ENCODE peak calls at places on chromosomes 2 and 18, in eight cellular contexts. J is endothelial cell of umbilical vein, K is Karpas-422, M is GM23248, N is tibial artery, T is colonic mucosa, U is left ventricle myocardium inferior, R is adipocyte. Z is an unnamed sample. For H3K4me1, the result is how much of the 10 kb centered on the place peaks cover.

GRCh38 chr2:9554841-9555337 is 741 bp downstream of the ADAM17 start:
- DNase-seq in J (peak), K (peak), M (peak), N (no peak), T (peak), U (no peak), R (peak), Z (no peak)

GRCh38 chr2:239548965-239549595 is 148.3 kb upstream of the HDAC4 start:
- DNase-seq in J (no peak), K (no peak), M (no peak), N (peak), T (no peak), U (no peak), R (no peak), Z (peak)

GRCh38 chr2:42971947-42972736 is 179.8 kb upstream of the HAAO start:
- DNase-seq in J (no peak), K (no peak), M (peak), N (no peak), T (no peak), U (no peak), R (no peak), Z (peak)

GRCh38 chr2:132503621-132504200 is 87.1 kb downstream of the GPR39 start:
- DNase-seq in J (no peak), K (no peak), M (peak), N (no peak), T (no peak), U (no peak), R (peak), Z (no peak)

GRCh38 chr2:31528823-31529222 is 51.9 kb downstream of the SRD5A2 start:
- DNase-seq in J (no peak), K (no peak), M (no peak), N (no peak), T (no peak), U (no peak), R (no peak), Z (no peak)

GRCh38 chr2:151374426-151374825 is 17.0 kb downstream of the TNFAIP6 start:
- DNase-seq in J (peak), K (no peak), M (peak), N (no peak), T (no peak), U (no peak), R (peak), Z (no peak)

GRCh38 chr2:21395366-21395765 is 271.6 kb downstream of the TDRD15 start:
- DNase-seq in J (no peak), K (peak), M (no peak), N (no peak), T (no peak), U (no peak), R (no peak), Z (no peak)

GRCh38 chr2:73103018-73103542 is 9.7 kb downstream of the RAB11FIP5 start:
- DNase-seq in J (peak), K (no peak), M (no peak), N (no peak), T (peak), U (no peak), R (no peak), Z (no peak)

GRCh38 chr2:217168396-217168795 is 308.5 kb upstream of the TNP1 start:
- DNase-seq in J (no peak), K (no peak), M (no peak), N (no peak), T (no peak), U (no peak), R (no peak), Z (no peak)

GRCh38 chr2:121382744-121383143 is 97.7 kb upstream of the TFCP2L1 start:
- DNase-seq in J (no peak), K (no peak), M (no peak), N (no peak), T (no peak), U (no peak), R (no peak), Z (no peak)

GRCh38 chr2:44549099-44549471 is 187.3 kb downstream of the CAMKMT start:
- DNase-seq in J (peak), K (no peak), M (peak), N (no peak), T (no peak), U (no peak), R (peak), Z (no peak)

GRCh38 chr18:57915848-57916596 is 112.9 kb upstream of the ATP8B1 start:
- DNase-seq in J (no peak), K (no peak), M (no peak), N (no peak), T (peak), U (no peak), R (no peak), Z (no peak)

GRCh38 chr2:96875498-96876035 is 5.7 kb upstream of the SEMA4C start:
- DNase-seq in J (no peak), K (no peak), M (no peak), N (no peak), T (no peak), U (no peak), R (no peak), Z (no peak)

GRCh38 chr2:174629514-174629913 is 31.9 kb upstream of the WIPF1 start:
- DNase-seq in J (no peak), K (no peak), M (no peak), N (no peak), T (no peak), U (no peak), R (no peak), Z (no peak)

GRCh38 chr2:59734743-59735142 is 818.7 kb downstream of the BCL11A start:
- DNase-seq in J (no peak), K (no peak), M (no peak), N (no peak), T (no peak), U (no peak), R (no peak), Z (no peak)

GRCh38 chr2:206851511-206851910 is 86.1 kb downstream of the FASTKD2 start:
- DNase-seq in J (no peak), K (no peak), M (no peak), N (no peak), T (no peak), U (no peak), R (no peak), Z (no peak)

GRCh38 chr2:223918671-223919134 is 26.4 kb downstream of the WDFY1 start:
- DNase-seq in J (peak), K (no peak), M (no peak), N (no peak), T (no peak), U (no peak), R (no peak), Z (no peak)

GRCh38 chr2:26454561-26455001 is 23.3 kb downstream of the OTOF start:
- DNase-seq in J (no peak), K (no peak), M (no peak), N (peak), T (no peak), U (no peak), R (no peak), Z (no peak)

GRCh38 chr18:79523738-79524180 is 128.0 kb downstream of the NFATC1 start:
- DNase-seq in J (no peak), K (peak), M (no peak), N (no peak), T (peak), U (no peak), R (no peak), Z (peak)

GRCh38 chr2:232463701-232464533 is 8.0 kb downstream of the ALPI start:
- DNase-seq in J (no peak), K (no peak), M (no peak), N (peak), T (no peak), U (no peak), R (no peak), Z (no peak)

GRCh38 chr2:138432971-138433370 is 68.6 kb upstream of the SPOPL start:
- DNase-seq in J (no peak), K (no peak), M (peak), N (no peak), T (no peak), U (no peak), R (no peak), Z (no peak)

GRCh38 chr2:219644801-219645480 is 17.5 kb downstream of the SLC4A3 start:
- DNase-seq in J (no peak), K (no peak), M (no peak), N (no peak), T (no peak), U (peak), R (no peak), Z (no peak)

GRCh38 chr2:171325886-171326585 is 107.8 kb downstream of the METTL8 start:
- DNase-seq in J (peak), K (no peak), M (no peak), N (no peak), T (no peak), U (no peak), R (no peak), Z (no peak)

GRCh38 chr18:820591-821170 is 8.6 kb upstream of the YES1 start:
- DNase-seq in J (no peak), K (no peak), M (no peak), N (no peak), T (no peak), U (no peak), R (no peak), Z (no peak)

GRCh38 chr2:206031950-206032567 is 53.9 kb downstream of the INO80D start:
- DNase-seq in J (no peak), K (no peak), M (no peak), N (no peak), T (no peak), U (no peak), R (no peak), Z (no peak)

GRCh38 chr2:104431701-104432121 is 422.2 kb upstream of the POU3F3 start:
- DNase-seq in J (no peak), K (no peak), M (no peak), N (no peak), T (no peak), U (no peak), R (no peak), Z (no peak)

GRCh38 chr2:211351998-211352397 is 795.6 kb downstream of the CPS1 start:
- DNase-seq in J (no peak), K (no peak), M (no peak), N (no peak), T (no peak), U (no peak), R (no peak), Z (no peak)

GRCh38 chr18:47990981-47991380 is 60.5 kb upstream of the SMAD2 start:
- DNase-seq in J (no peak), K (peak), M (no peak), N (no peak), T (no peak), U (no peak), R (no peak), Z (no peak)

GRCh38 chr2:190881480-190882326 is 1.1 kb downstream of the GLS start:
- DNase-seq in J (peak), K (peak), M (peak), N (peak), T (peak), U (peak), R (peak), Z (peak)

GRCh38 chr18:48408727-48409590 is at the start of gene ZBTB7C:
- DNase-seq in J (peak), K (no peak), M (peak), N (peak), T (peak), U (peak), R (peak), Z (peak)

GRCh38 chr2:96693286-96694200 is 46.3 kb downstream of the LMAN2L start:
- DNase-seq in J (no peak), K (no peak), M (no peak), N (peak), T (no peak), U (no peak), R (no peak), Z (peak)

GRCh38 chr2:217559084-217559483 is 443.7 kb downstream of the TNS1 start:
- DNase-seq in J (no peak), K (no peak), M (no peak), N (no peak), T (no peak), U (no peak), R (no peak), Z (no peak)

GRCh38 chr18:3664563-3665178 is 214.7 kb downstream of the TGIF1 start:
- DNase-seq in J (no peak), K (peak), M (peak), N (no peak), T (no peak), U (no peak), R (peak), Z (no peak)

GRCh38 chr2:27798948-27799645 is 27.6 kb downstream of the MRPL33 start:
- DNase-seq in J (peak), K (no peak), M (peak), N (peak), T (no peak), U (peak), R (peak), Z (peak)

GRCh38 chr2:86016581-86016980 is 89.1 kb downstream of the POLR1A start:
- DNase-seq in J (no peak), K (no peak), M (no peak), N (peak), T (no peak), U (no peak), R (no peak), Z (peak)

GRCh38 chr18:4172491-4172890 is 282.6 kb downstream of the DLGAP1 start:
- DNase-seq in J (no peak), K (no peak), M (no peak), N (no peak), T (no peak), U (no peak), R (no peak), Z (no peak)

GRCh38 chr2:23418490-23418911 is 33.5 kb downstream of the KLHL29 start:
- DNase-seq in J (no peak), K (no peak), M (peak), N (peak), T (no peak), U (no peak), R (peak), Z (no peak)

GRCh38 chr18:31102020-31102684 is at the start of gene DSC2:
- DNase-seq in J (no peak), K (no peak), M (no peak), N (no peak), T (peak), U (peak), R (no peak), Z (peak)

GRCh38 chr18:43484710-43485109 is 207.4 kb upstream of the SYT4 start:
- DNase-seq in J (no peak), K (no peak), M (no peak), N (no peak), T (no peak), U (no peak), R (no peak), Z (no peak)

GRCh38 chr2:85502720-85503119 is 36.2 kb upstream of the MAT2A start:
- DNase-seq in J (no peak), K (no peak), M (no peak), N (peak), T (no peak), U (no peak), R (no peak), Z (no peak)

GRCh38 chr2:19708776-19709175 is 193.0 kb downstream of the TTC32 start:
- DNase-seq in J (no peak), K (no peak), M (no peak), N (no peak), T (no peak), U (no peak), R (no peak), Z (no peak)
- H3K4me3 ChIP-seq in J (no peak), K (no peak), M (no peak), N (no peak), T (no peak), U (no peak), R (no peak), Z (no peak)

GRCh38 chr2:108613261-108614042 is 79.2 kb downstream of the LIMS1 start:
- DNase-seq in J (no peak), K (no peak), M (no peak), N (no peak), T (no peak), U (no peak), R (no peak), Z (no peak)

GRCh38 chr2:108611021-108611420 is 76.8 kb downstream of the LIMS1 start:
- DNase-seq in J (no peak), K (no peak), M (no peak), N (no peak), T (no peak), U (no peak), R (no peak), Z (no peak)

GRCh38 chr2:108614043-108614435 is 79.8 kb downstream of the LIMS1 start:
- DNase-seq in J (no peak), K (no peak), M (no peak), N (no peak), T (no peak), U (no peak), R (no peak), Z (no peak)

GRCh38 chr2:108612153-108612513 is 77.9 kb downstream of the LIMS1 start:
- DNase-seq in J (no peak), K (no peak), M (no peak), N (no peak), T (no peak), U (no peak), R (no peak), Z (no peak)

GRCh38 chr2:108612514-108613183 is 78.4 kb downstream of the LIMS1 start:
- DNase-seq in J (no peak), K (no peak), M (no peak), N (no peak), T (no peak), U (no peak), R (no peak), Z (no peak)
- H3K4me1 ChIP-seq in J (under half), K (under half), M (under half), N (under half), T (under half), U (half or more), R (under half), Z (under half)

GRCh38 chr2:16973586-16974274 is 308.1 kb upstream of the CYRIA start:
- DNase-seq in J (no peak), K (no peak), M (peak), N (no peak), T (no peak), U (no peak), R (peak), Z (no peak)
- H3K4me3 ChIP-seq in J (no peak), K (no peak), M (no peak), N (no peak), T (no peak), U (no peak), R (peak), Z (no peak)

GRCh38 chr18:76452357-76452756 is 42.7 kb downstream of the ZNF516 start:
- DNase-seq in J (no peak), K (no peak), M (peak), N (no peak), T (no peak), U (no peak), R (peak), Z (no peak)
- H3K4me1 ChIP-seq in J (under half), K (half or more), M (half or more), N (under half), T (under half), U (half or more), R (under half), Z (under half)

DNA sequence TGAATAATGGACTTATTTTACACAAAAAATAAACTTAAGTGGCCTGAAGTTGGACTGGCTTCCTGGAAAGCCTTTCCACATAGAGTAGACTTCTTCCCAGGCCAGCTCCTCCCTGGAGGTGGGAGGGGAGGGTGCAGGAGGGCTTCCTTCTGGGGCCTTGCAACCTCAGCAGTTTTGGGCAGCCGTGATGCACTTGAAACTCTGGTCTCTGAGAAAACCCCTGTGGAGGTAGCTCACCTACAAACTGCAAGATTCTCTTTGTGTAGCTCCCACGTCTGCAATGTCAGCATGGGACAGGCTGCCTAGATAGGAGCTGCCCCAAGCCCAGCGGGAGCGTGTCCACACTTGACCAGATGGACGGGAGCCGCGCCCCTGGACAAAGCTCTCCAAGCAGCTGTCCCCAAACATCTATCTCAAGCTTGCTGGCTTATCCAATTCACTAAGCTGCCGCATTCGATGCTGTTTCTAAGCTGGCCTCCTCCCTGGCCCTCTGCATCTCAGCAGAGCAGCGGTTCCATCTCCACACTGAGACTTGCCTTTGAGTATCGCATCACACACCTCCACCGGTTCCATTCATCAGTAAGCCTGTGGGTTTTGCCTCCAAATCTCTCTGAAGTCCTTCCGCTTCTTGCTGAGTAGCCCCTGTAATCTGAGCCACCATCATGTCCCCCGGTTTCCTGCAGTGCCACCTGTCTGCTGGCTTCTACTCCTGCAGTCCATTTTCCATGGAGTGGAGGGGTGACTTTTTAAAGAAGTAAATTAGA is 1.6 kb upstream of the LPIN1 start:
- DNase-seq in J (peak), K (peak), M (peak), N (no peak), T (peak), U (peak), R (peak), Z (peak)
- H3K4me3 ChIP-seq in J (peak), K (no peak), M (peak), N (peak), T (no peak), U (peak), R (peak), Z (peak)

GRCh38 chr18:10482985-10483949 is 28.8 kb downstream of the APCDD1 start:
- DNase-seq in J (no peak), K (peak), M (no peak), N (no peak), T (peak), U (peak), R (no peak), Z (peak)
- H3K4me1 ChIP-seq in J (under half), K (half or more), M (under half), N (under half), T (under half), U (under half), R (under half), Z (under half)

DNA sequence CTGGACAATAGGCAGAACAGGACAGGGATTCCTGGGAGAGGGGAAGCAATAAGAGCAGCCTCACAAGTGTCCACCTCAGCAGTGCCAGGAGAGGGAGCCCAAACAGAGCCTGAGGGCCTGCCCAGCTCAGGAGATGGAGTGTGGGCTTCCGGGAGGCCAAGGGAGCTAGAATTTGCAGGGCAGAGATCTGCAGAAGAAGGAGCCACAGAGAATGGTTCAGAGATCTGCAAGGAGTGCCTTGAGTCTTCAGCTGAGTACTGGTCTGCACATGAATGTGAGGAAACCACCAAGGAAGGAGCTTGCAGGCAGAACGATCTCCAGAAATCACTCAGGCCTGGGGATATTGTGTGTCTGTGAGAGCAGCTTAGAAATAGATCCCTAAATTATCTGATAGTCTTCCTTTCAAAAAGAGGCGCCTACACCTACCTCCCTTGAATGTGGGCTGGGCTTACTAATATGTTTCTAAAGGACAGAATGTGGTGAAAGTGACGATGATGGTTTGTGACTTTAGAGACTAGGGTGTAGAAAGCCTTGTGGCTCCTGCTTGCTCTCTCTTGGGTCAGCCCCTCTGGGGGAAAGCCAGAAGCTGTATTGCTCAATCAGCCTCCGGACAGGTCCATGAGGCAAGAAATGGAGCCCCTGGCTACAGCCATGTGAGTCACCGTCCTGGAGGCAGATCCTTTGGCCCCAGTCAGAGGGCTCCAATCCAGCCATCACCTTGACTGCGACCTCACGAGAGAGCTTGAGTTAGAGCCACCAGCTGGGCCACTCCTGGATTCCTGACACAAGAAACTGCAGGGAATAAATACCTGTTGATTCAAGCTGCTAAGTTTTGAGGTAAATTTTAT is 7.6 kb upstream of the LPIN1 start:
- DNase-seq in J (peak), K (peak), M (peak), N (peak), T (peak), U (peak), R (peak), Z (peak)
- H3K4me3 ChIP-seq in J (no peak), K (no peak), M (no peak), N (no peak), T (no peak), U (no peak), R (no peak), Z (no peak)

Z was measured in aorta.